ENCODE peak calls at places on chromosomes 16 and 17, in nine cellular contexts. N, A, K, W, U, I, B, S and F are unnamed samples.

GRCh38 chr16:85912271-85912974 is 13.5 kb downstream of the IRF8 start:
- DNase-seq in U (no peak), A (no peak), K (peak), I (no peak), S (peak), W (no peak), N (no peak), B (no peak), F (no peak)

GRCh38 chr17:44005527-44005864 is 1.1 kb downstream of the NAGS start:
- DNase-seq in W (no peak), A (no peak), K (no peak), U (no peak), I (no peak), N (no peak), B (no peak), S (no peak), F (no peak)

GRCh38 chr17:40608061-40608581 is 39.5 kb downstream of the SMARCE1 start:
- DNase-seq in I (no peak), S (no peak), B (no peak), K (no peak), A (no peak), N (no peak), W (no peak), U (no peak), F (no peak)

GRCh38 chr17:42574463-42574862 is 3.1 kb downstream of the PSMC3IP start:
- DNase-seq in S (no peak), A (no peak), N (no peak), B (no peak), U (no peak), K (no peak), W (no peak), I (no peak), F (no peak)

GRCh38 chr17:38967290-38967738 is at the start of gene FBXO47:
- DNase-seq in W (peak), U (peak), K (peak), N (peak), S (peak), I (peak), A (peak), B (peak), F (peak)

GRCh38 chr17:80678621-80679020 is 134.0 kb downstream of the RPTOR start:
- DNase-seq in S (peak), I (peak), W (no peak), U (peak), N (peak), K (peak), B (peak), A (no peak), F (peak)

GRCh38 chr17:29640413-29640812 is 17.7 kb upstream of the CORO6 start:
- DNase-seq in A (no peak), K (no peak), N (peak), W (peak), B (no peak), U (no peak), I (peak), S (peak), F (peak)

GRCh38 chr16:80263848-80264694 is 276.7 kb upstream of the DYNLRB2 start:
- DNase-seq in A (no peak), I (no peak), B (no peak), W (no peak), K (no peak), S (no peak), U (no peak), N (no peak), F (no peak)

GRCh38 chr17:19686400-19687090 is 29.8 kb downstream of the SLC47A2 start:
- DNase-seq in B (no peak), I (no peak), S (no peak), N (no peak), U (no peak), W (no peak), A (no peak), K (no peak), F (no peak)

GRCh38 chr17:79624658-79625478 is 14.0 kb upstream of the RBFOX3 start:
- DNase-seq in K (no peak), S (no peak), N (no peak), U (no peak), A (no peak), W (no peak), I (no peak), B (no peak), F (no peak)

GRCh38 chr17:29617125-29617480 is 5.6 kb downstream of the CORO6 start:
- DNase-seq in S (peak), U (peak), A (no peak), N (no peak), W (peak), B (peak), K (peak), I (peak), F (peak)

GRCh38 chr17:37770631-37771518 is 26.0 kb upstream of the HNF1B start:
- DNase-seq in K (peak), S (peak), W (peak), I (peak), B (peak), U (peak), A (peak), N (no peak), F (peak)

GRCh38 chr17:56867948-56868376 is 34.0 kb downstream of the DGKE start:
- DNase-seq in I (peak), B (no peak), S (peak), A (no peak), K (no peak), N (peak), W (no peak), U (no peak), F (peak)

GRCh38 chr17:33200116-33200515 is 93.0 kb downstream of the ASIC2 start:
- DNase-seq in I (peak), S (no peak), U (no peak), W (no peak), N (peak), K (no peak), A (no peak), B (no peak), F (peak)

GRCh38 chr17:76138896-76139248 is 2.2 kb downstream of the FOXJ1 start:
- DNase-seq in W (no peak), U (no peak), A (no peak), I (no peak), S (no peak), N (no peak), B (no peak), K (no peak), F (no peak)

GRCh38 chr16:4244254-4244812 is 2.5 kb upstream of the SRL start:
- DNase-seq in N (no peak), A (no peak), B (no peak), W (peak), S (no peak), U (no peak), K (peak), I (peak), F (no peak)

GRCh38 chr16:64864232-64864803 is 257.5 kb downstream of the CDH11 start:
- DNase-seq in B (no peak), N (peak), A (no peak), K (no peak), W (peak), I (peak), S (peak), U (no peak), F (peak)

GRCh38 chr17:45403906-45404490 is 28.7 kb downstream of the ARHGAP27 start:
- DNase-seq in B (no peak), S (no peak), A (no peak), N (no peak), U (no peak), W (no peak), K (no peak), I (no peak), F (no peak)

GRCh38 chr17:57604771-57605733 is 140.0 kb downstream of the CCDC182 start:
- DNase-seq in U (peak), I (peak), K (peak), S (peak), B (no peak), A (no peak), W (peak), N (peak), F (peak)

GRCh38 chr16:49441366-49441780 is 67.8 kb downstream of the C16orf78 start:
- DNase-seq in I (no peak), W (peak), K (peak), U (no peak), N (no peak), A (no peak), S (no peak), B (peak), F (no peak)

GRCh38 chr17:66952031-66952524 is 12.4 kb upstream of the CACNG4 start:
- DNase-seq in N (peak), A (no peak), I (peak), W (peak), K (peak), B (no peak), U (no peak), S (peak), F (peak)

GRCh38 chr16:23071202-23072083 is 77.8 kb downstream of the USP31 start:
- DNase-seq in N (peak), W (no peak), S (peak), U (no peak), I (no peak), K (no peak), B (no peak), A (no peak), F (no peak)

GRCh38 chr17:3213587-3213986 is 6.1 kb downstream of the OR1A1 start:
- DNase-seq in A (peak), S (no peak), B (no peak), W (no peak), N (no peak), U (no peak), I (no peak), K (no peak), F (no peak)

GRCh38 chr17:14169901-14170300 is 66.8 kb downstream of the CDRT15 start:
- DNase-seq in B (no peak), U (no peak), N (no peak), A (no peak), I (no peak), K (no peak), S (no peak), W (no peak), F (no peak)

GRCh38 chr17:5272313-5272712 is 9.8 kb upstream of the RABEP1 start:
- DNase-seq in W (peak), K (no peak), U (no peak), I (no peak), N (no peak), A (no peak), S (no peak), B (peak), F (no peak)

GRCh38 chr16:3948378-3948995 is 68.0 kb upstream of the CREBBP start:
- DNase-seq in S (no peak), K (no peak), B (no peak), U (no peak), A (no peak), N (no peak), I (no peak), W (no peak), F (no peak)

GRCh38 chr17:8365143-8365542 is 11.4 kb downstream of the KRABD2 start:
- DNase-seq in B (no peak), W (no peak), A (no peak), K (no peak), S (no peak), I (peak), N (no peak), U (no peak), F (no peak)

GRCh38 chr16:53022374-53022773 is 30.3 kb downstream of the CHD9NB start:
- DNase-seq in N (peak), U (peak), I (peak), B (peak), A (peak), K (peak), S (peak), W (peak), F (peak)